ENCODE peak calls at places on chromosomes 11 and 22, in seven cellular contexts. P is AG20443, M is posterior vena cava, T is activated gamma-delta T cell, L is epithelial cell of esophagus, E is adrenal gland, C is NCI-H82. J is an unnamed sample.

GRCh38 chr11:42770444-42771065 is 541.2 kb upstream of the API5 start:
- DNase-seq in P (no peak), M (no peak), T (no peak), L (peak), E (peak), C (peak), J (peak)

GRCh38 chr11:119859684-119860083 is 130.7 kb upstream of the NECTIN1 start:
- DNase-seq in P (no peak), M (no peak), T (no peak), L (peak), E (no peak), C (no peak), J (no peak)

GRCh38 chr22:42459273-42460040 is 27.3 kb upstream of the NFAM1 start:
- DNase-seq in P (no peak), M (no peak), T (no peak), L (no peak), E (no peak), C (no peak), J (no peak)

GRCh38 chr11:9170450-9170849 is 79.1 kb upstream of the SCUBE2 start:
- DNase-seq in P (peak), M (no peak), T (no peak), L (peak), E (peak), C (peak), J (no peak)

GRCh38 chr22:44143117-44143495 is 37.6 kb upstream of the PARVG start:
- DNase-seq in P (no peak), M (no peak), T (no peak), L (no peak), E (no peak), C (no peak), J (no peak)

GRCh38 chr11:130832571-130833432 is 83.5 kb downstream of the SNX19 start:
- DNase-seq in P (no peak), M (no peak), T (no peak), L (no peak), E (no peak), C (no peak), J (no peak)

GRCh38 chr22:21937041-21937820 is 15.4 kb downstream of the PPM1F start:
- DNase-seq in P (no peak), M (no peak), T (no peak), L (peak), E (peak), C (no peak), J (no peak)

GRCh38 chr22:38067771-38068360 is 10.7 kb downstream of the PICK1 start:
- DNase-seq in P (no peak), M (no peak), T (no peak), L (no peak), E (no peak), C (no peak), J (no peak)

GRCh38 chr22:19121631-19122142 is 525 bp downstream of the DGCR2 start:
- DNase-seq in P (peak), M (no peak), T (peak), L (peak), E (peak), C (peak), J (peak)

GRCh38 chr11:122696662-122697061 is 41.1 kb downstream of the UBASH3B start:
- DNase-seq in P (no peak), M (no peak), T (no peak), L (no peak), E (no peak), C (no peak), J (peak)

GRCh38 chr22:34814260-34814659 is 251.7 kb upstream of the ISX start:
- DNase-seq in P (peak), M (no peak), T (no peak), L (no peak), E (no peak), C (peak), J (no peak)

GRCh38 chr11:69642549-69642912 is 1.6 kb downstream of the CCND1 start:
- DNase-seq in P (no peak), M (peak), T (no peak), L (no peak), E (peak), C (no peak), J (peak)

GRCh38 chr11:64876835-64877341 is 1.5 kb downstream of the EHD1 start:
- DNase-seq in P (peak), M (no peak), T (no peak), L (peak), E (peak), C (no peak), J (no peak)

GRCh38 chr11:18844753-18845367 is 53.3 kb upstream of the PTPN5 start:
- DNase-seq in P (peak), M (no peak), T (no peak), L (peak), E (peak), C (peak), J (peak)

GRCh38 chr11:92550411-92550810 is 325.8 kb downstream of the FAT3 start:
- DNase-seq in P (no peak), M (no peak), T (no peak), L (no peak), E (no peak), C (no peak), J (no peak)

GRCh38 chr11:74462009-74462408 is 5.3 kb downstream of the KCNE3 start:
- DNase-seq in P (peak), M (peak), T (no peak), L (no peak), E (peak), C (peak), J (no peak)

GRCh38 chr22:38469306-38469781 is 1.4 kb downstream of the KDELR3 start:
- DNase-seq in P (no peak), M (peak), T (no peak), L (no peak), E (no peak), C (no peak), J (no peak)

GRCh38 chr11:45089251-45089650 is 57.2 kb upstream of the PRDM11 start:
- DNase-seq in P (peak), M (peak), T (no peak), L (peak), E (peak), C (no peak), J (no peak)

GRCh38 chr11:68008381-68009337 is 1.5 kb upstream of the ALDH3B1 start:
- DNase-seq in P (no peak), M (no peak), T (no peak), L (peak), E (peak), C (no peak), J (no peak)

GRCh38 chr11:71563401-71563800 is 2.0 kb upstream of the KRTAP5-10 start:
- DNase-seq in P (peak), M (peak), T (no peak), L (peak), E (peak), C (peak), J (peak)

GRCh38 chr11:86069408-86070086 is 663 bp upstream of the PICALM start:
- DNase-seq in P (peak), M (no peak), T (no peak), L (peak), E (peak), C (peak), J (peak)

GRCh38 chr11:128336203-128336602 is 251.2 kb downstream of the ETS1 start:
- DNase-seq in P (peak), M (peak), T (no peak), L (no peak), E (peak), C (no peak), J (no peak)

GRCh38 chr22:48531721-48532435 is 1295.8 kb downstream of the BRD1 start:
- DNase-seq in P (no peak), M (no peak), T (no peak), L (no peak), E (no peak), C (no peak), J (no peak)

GRCh38 chr22:23219787-23220484 is 39.6 kb downstream of the BCR start:
- DNase-seq in P (peak), M (no peak), T (no peak), L (peak), E (peak), C (peak), J (peak)

GRCh38 chr22:41030891-41031290 is 61.5 kb upstream of the EP300 start:
- DNase-seq in P (peak), M (no peak), T (no peak), L (no peak), E (no peak), C (no peak), J (no peak)

GRCh38 chr11:97414801-97415200 is 1025.0 kb downstream of the JRKL start:
- DNase-seq in P (no peak), M (no peak), T (no peak), L (no peak), E (no peak), C (no peak), J (no peak)

GRCh38 chr22:28952857-28953256 is 69.5 kb downstream of the ZNRF3 start:
- DNase-seq in P (peak), M (no peak), T (no peak), L (no peak), E (peak), C (no peak), J (no peak)